ENCODE peak calls at places on chromosomes 16 and 17, in four cellular contexts. U is A549, P is HCT116, W is K562. A is an unnamed sample.

GRCh38 chr17:69523252-69523861 is 108.9 kb downstream of the MAP2K6 start:
- DNase-seq in U (peak), P (peak), W (peak), A (peak)

GRCh38 chr17:900336-900735 is 79.2 kb downstream of the NXN start:
- DNase-seq in U (no peak), P (no peak), W (no peak), A (no peak)

GRCh38 chr16:57384248-57385070 is 12.2 kb downstream of the CX3CL1 start:
- DNase-seq in U (no peak), P (no peak), W (no peak), A (peak)

GRCh38 chr17:17959520-17960361 is 12.5 kb downstream of the TOM1L2 start:
- DNase-seq in U (peak), P (no peak), W (no peak), A (no peak)

GRCh38 chr17:8223356-8224063 is 13.1 kb upstream of the AURKB start:
- DNase-seq in U (peak), P (no peak), W (peak), A (peak)

GRCh38 chr16:2486645-2487516 is 12.0 kb downstream of the TBC1D24 start:
- DNase-seq in U (no peak), P (no peak), W (no peak), A (peak)

GRCh38 chr17:58224315-58224714 is 5.3 kb upstream of the MKS1 start:
- DNase-seq in U (peak), P (peak), W (peak), A (peak)

GRCh38 chr16:19223235-19223847 is 55.3 kb downstream of the SYT17 start:
- DNase-seq in U (no peak), P (peak), W (peak), A (peak)

GRCh38 chr17:31216053-31216751 is 80.8 kb downstream of the OMG start:
- DNase-seq in U (peak), P (peak), W (peak), A (peak)

GRCh38 chr16:87037012-87037411 is 280.2 kb downstream of the C16orf95 start:
- DNase-seq in U (no peak), P (no peak), W (no peak), A (no peak)

GRCh38 chr16:23826528-23827244 is 9.1 kb upstream of the PRKCB start:
- DNase-seq in U (no peak), P (no peak), W (peak), A (peak)

GRCh38 chr17:5225668-5226457 is 8.8 kb downstream of the SCIMP start:
- DNase-seq in U (no peak), P (no peak), W (no peak), A (peak)

GRCh38 chr16:15494231-15494630 is 59.8 kb downstream of the BMERB1 start:
- DNase-seq in U (no peak), P (peak), W (peak), A (no peak)

GRCh38 chr16:49639739-49640388 is 216.0 kb downstream of the ZNF423 start:
- DNase-seq in U (no peak), P (no peak), W (no peak), A (no peak)

GRCh38 chr17:40091691-40092397 is 8.5 kb downstream of the NR1D1 start:
- DNase-seq in U (no peak), P (no peak), W (no peak), A (peak)

GRCh38 chr16:88882358-88883030 is 16.0 kb upstream of the PABPN1L start:
- DNase-seq in U (no peak), P (peak), W (peak), A (peak)

GRCh38 chr16:1991135-1991551 is 1.4 kb downstream of the SYNGR3 start:
- DNase-seq in U (no peak), P (no peak), W (no peak), A (peak)

GRCh38 chr17:81858967-81859905 is 1.1 kb downstream of the P4HB start:
- DNase-seq in U (no peak), P (no peak), W (peak), A (peak)

DNA sequence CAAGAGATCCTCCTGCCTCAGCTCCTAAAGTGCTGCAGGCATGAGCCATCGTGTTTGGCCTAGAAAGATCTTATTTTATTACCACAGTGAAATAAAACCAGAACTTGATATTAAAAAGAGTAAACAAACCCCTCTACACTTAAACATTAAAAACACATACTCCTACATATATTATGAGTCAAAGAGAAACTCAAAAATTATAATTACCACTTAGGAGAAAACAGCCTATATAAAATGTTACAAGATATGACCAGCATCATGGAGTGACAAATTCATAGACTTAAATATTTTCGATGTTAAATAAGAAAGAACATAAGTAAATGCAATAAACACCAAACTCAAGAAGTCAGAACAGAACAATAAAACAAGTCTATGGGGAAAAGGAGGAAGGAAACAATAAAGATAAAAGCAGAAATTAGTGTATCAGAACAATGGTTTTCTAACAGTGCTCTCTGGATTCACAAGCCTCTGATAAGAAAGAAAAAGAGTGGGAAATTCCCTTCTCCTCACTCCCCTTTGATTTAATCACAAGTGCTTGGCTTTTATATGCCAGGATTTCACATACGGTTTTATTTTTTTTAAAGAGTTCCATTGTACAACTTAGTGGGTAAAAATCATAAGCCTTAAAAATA is 23.0 kb downstream of the SKAP1 start:
- DNase-seq in U (no peak), P (no peak), W (no peak), A (no peak)
- TF ChIP-seq CTCF in U (no peak), P (no peak), W (no peak), A (no peak)

GRCh38 chr16:4574919-4575705 is 19.0 kb downstream of the C16orf96 start:
- DNase-seq in U (no peak), P (no peak), W (no peak), A (peak)

GRCh38 chr16:4576008-4576407 is 19.9 kb downstream of the C16orf96 start:
- DNase-seq in U (no peak), P (no peak), W (no peak), A (no peak)

GRCh38 chr16:4570688-4571321 is 14.7 kb downstream of the C16orf96 start:
- DNase-seq in U (no peak), P (no peak), W (no peak), A (no peak)

GRCh38 chr16:4570086-4570485 is 13.9 kb downstream of the C16orf96 start:
- DNase-seq in U (no peak), P (no peak), W (no peak), A (no peak)

DNA sequence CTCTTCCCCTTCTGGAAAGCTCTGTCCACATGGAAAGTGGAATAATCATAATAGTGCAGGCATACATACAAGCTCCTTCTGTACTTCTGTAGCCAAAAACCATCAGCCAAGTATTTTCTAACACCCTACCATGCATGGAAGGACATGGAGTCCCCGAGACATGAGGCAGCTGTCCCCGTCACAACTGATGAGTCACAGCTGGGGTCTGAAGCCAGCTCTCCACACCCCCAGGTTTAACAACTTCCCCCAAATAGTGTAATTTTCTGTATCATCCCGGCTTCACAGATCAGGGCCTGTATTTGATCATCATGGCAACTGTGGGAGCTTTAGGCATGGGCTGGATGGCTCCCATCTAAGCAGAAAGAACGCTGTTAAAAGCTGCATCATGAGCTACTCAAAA is 16.6 kb downstream of the C16orf96 start:
- DNase-seq in U (no peak), P (no peak), W (peak), A (peak)
- TF ChIP-seq MAX in U (no peak), P (no peak), W (no peak), A (peak)

GRCh38 chr16:75566040-75566888 is at the start of gene GABARAPL2:
- DNase-seq in U (peak), P (peak), W (peak), A (peak)
- TF ChIP-seq POLR2A in U (peak), P (no peak), W (peak), A (peak)

GRCh38 chr16:84914273-84914672 is 94.5 kb downstream of the CRISPLD2 start:
- DNase-seq in U (no peak), P (no peak), W (no peak), A (no peak)
- TF ChIP-seq CTCF in U (no peak), P (no peak), W (no peak), A (no peak)

DNA sequence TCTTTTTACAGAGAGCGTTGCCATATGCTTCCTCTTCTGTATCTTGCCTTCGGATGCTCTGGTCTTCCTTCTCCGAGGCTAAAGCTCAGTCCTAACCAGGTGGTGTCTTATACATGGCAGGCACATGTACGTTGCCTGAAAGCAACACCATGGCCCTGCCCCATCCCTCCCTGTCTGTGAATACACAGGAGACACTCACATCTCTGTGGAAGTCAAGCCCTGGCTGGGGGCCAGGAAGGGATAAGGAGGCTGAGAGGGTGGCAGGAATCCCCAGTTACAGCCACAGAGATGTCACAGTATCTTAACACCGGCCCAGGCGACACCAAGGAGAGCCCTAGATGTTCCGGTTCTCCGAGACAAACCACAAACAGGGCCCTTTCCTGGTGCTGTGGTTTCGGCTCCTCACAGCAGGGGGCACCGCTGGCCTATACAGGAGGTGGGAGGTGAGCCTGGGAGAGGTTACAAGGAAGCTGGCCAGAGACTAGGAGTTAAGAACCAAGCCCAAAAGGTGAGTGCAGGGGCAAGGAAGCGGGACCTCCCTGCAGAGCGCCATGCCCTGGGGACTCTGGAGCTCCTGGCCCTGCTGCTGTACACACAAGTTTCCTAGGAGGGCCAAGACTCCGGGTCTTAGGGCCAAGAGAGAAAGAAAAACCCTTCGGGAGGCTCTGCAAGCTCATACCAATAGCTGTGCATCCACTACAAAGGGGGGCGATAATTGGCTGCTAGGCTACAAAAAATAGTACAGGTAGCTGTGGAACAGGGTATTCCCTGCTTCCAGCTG is 41.7 kb downstream of the SRL start:
- DNase-seq in U (peak), P (peak), W (peak), A (peak)
- TF ChIP-seq MAX in U (no peak), P (no peak), W (no peak), A (no peak)